ENCODE peak calls at places on chromosomes 16 and 17, in seven cellular contexts. H is heart left ventricle, E is lower lobe of right lung, N is midbrain, M is AG10803, X is ascending aorta, G is T-helper 2 cell. L is an unnamed sample.

GRCh38 chr17:74089869-74090464 is 113.5 kb upstream of the RPL38 start:
- DNase-seq in H (no peak), E (peak; percentile 68), N (no peak), M (peak; percentile 64), X (no peak), G (no peak), L (no peak)

GRCh38 chr17:74204474-74204873 is 996 bp downstream of the RPL38 start:
- DNase-seq in H (no peak), E (no peak), N (no peak), M (no peak), X (no peak), G (no peak), L (no peak)

GRCh38 chr17:45228985-45229517 is 7.4 kb downstream of the FMNL1 start:
- DNase-seq in H (peak; percentile 86), E (peak; percentile 93), N (peak; percentile 44), M (peak; percentile 90), X (peak; percentile 70), G (peak; percentile 53), L (peak; percentile 89)

GRCh38 chr17:67281053-67281452 is 36.1 kb upstream of the HELZ start:
- DNase-seq in H (no peak), E (no peak), N (no peak), M (no peak), X (no peak), G (no peak), L (no peak)

GRCh38 chr17:49193513-49194296 is 16.7 kb downstream of the GNGT2 start:
- DNase-seq in H (peak; percentile 54), E (peak; percentile 65), N (peak; percentile 39), M (peak; percentile 50), X (no peak), G (no peak), L (no peak)

GRCh38 chr16:12425134-12425941 is 378.3 kb downstream of the CPPED1 start:
- DNase-seq in H (no peak), E (no peak), N (no peak), M (no peak), X (no peak), G (no peak), L (no peak)

GRCh38 chr16:87098361-87098760 is 218.8 kb downstream of the C16orf95 start:
- DNase-seq in H (no peak), E (no peak), N (no peak), M (no peak), X (no peak), G (no peak), L (no peak)

GRCh38 chr16:85296859-85297698 is 184.8 kb upstream of the CIBAR2 start:
- DNase-seq in H (peak; percentile 47), E (peak; percentile 65), N (peak; percentile 23), M (peak; percentile 29), X (no peak), G (no peak), L (no peak)